ENCODE peak calls at places on chromosome 7, in five cellular contexts. B is NCI-H2081; Q is HTR-8/SVneo; T is GM23338; R is stimulated activated CD4-positive, alpha-beta T cell treated with anti-CD3 and anti-CD28 coated beads, Interleukin-15, amount 100 ng/mL, for 1 hour. E is an unnamed sample.

GRCh38 chr7:43481905-43482678 is 100.8 kb upstream of the STK17A start:
- DNase-seq in R (no peak), B (no peak), Q (no peak), T (no peak), E (peak)

GRCh38 chr7:143367972-143368371 is 5.5 kb upstream of the FAM131B start:
- DNase-seq in R (no peak), Q (no peak), B (no peak), T (no peak), E (no peak)

GRCh38 chr7:116528008-116528789 is 3.4 kb downstream of the CAV1 start:
- DNase-seq in T (no peak), R (no peak), Q (no peak), B (no peak), E (no peak)

GRCh38 chr7:142960955-142961512 is 1.1 kb downstream of the KEL start:
- DNase-seq in T (peak), B (no peak), R (no peak), Q (no peak), E (no peak)

GRCh38 chr7:134558370-134558769 is 9.5 kb downstream of the AKR1B15 start:
- DNase-seq in T (no peak), B (no peak), R (no peak), Q (no peak), E (no peak)

GRCh38 chr7:38105874-38106483 is 72.1 kb upstream of the STARD3NL start:
- DNase-seq in Q (peak), T (peak), B (peak), R (no peak), E (peak)

GRCh38 chr7:106618480-106618879 is 42.5 kb downstream of the CCDC71L start:
- DNase-seq in R (no peak), B (no peak), T (no peak), Q (no peak), E (peak)

GRCh38 chr7:44533301-44534055 is 7.7 kb downstream of the NPC1L1 start:
- DNase-seq in Q (no peak), T (no peak), R (no peak), B (no peak), E (no peak)

GRCh38 chr7:14398531-14398930 is 409.1 kb upstream of the ETV1 start:
- DNase-seq in Q (no peak), T (no peak), B (no peak), R (no peak), E (no peak)

GRCh38 chr7:73741600-73741999 is 3.0 kb upstream of the ABHD11 start:
- DNase-seq in T (peak), R (no peak), Q (no peak), B (peak), E (peak)

GRCh38 chr7:79420464-79420863 is 33.0 kb downstream of the MAGI2 start:
- DNase-seq in B (no peak), Q (peak), T (no peak), R (no peak), E (peak)

GRCh38 chr7:2313450-2314208 is 612 bp downstream of the SNX8 start:
- DNase-seq in T (no peak), B (no peak), R (no peak), Q (no peak), E (peak)

GRCh38 chr7:27723086-27723485 is 16.9 kb upstream of the TAX1BP1 start:
- DNase-seq in R (no peak), Q (peak), B (peak), T (peak), E (peak)

GRCh38 chr7:74026406-74027123 is 1.4 kb upstream of the ELN start:
- DNase-seq in R (no peak), Q (peak), T (peak), B (peak), E (peak)

GRCh38 chr7:2959828-2960599 is 83.7 kb downstream of the CARD11 start:
- DNase-seq in T (no peak), R (no peak), B (no peak), Q (no peak), E (no peak)

GRCh38 chr7:28754027-28754426 is 204.1 kb downstream of the TRIL start:
- DNase-seq in Q (no peak), B (no peak), T (no peak), R (no peak), E (peak)

GRCh38 chr7:44065431-44066110 is at the start of gene PGAM2:
- DNase-seq in R (no peak), B (peak), Q (no peak), T (peak), E (peak)

GRCh38 chr7:151405588-151405987 is 4.2 kb downstream of the WDR86 start:
- DNase-seq in B (no peak), T (no peak), Q (no peak), R (no peak), E (no peak)

GRCh38 chr7:24229481-24230226 is 54.3 kb upstream of the NPY start:
- DNase-seq in B (no peak), R (no peak), T (no peak), Q (no peak), E (no peak)

GRCh38 chr7:105256621-105257283 is 132.0 kb downstream of the SRPK2 start:
- DNase-seq in T (no peak), B (no peak), Q (no peak), R (no peak), E (no peak)